ENCODE peak calls at places on chromosomes 16 and 17, in seven cellular contexts. T is left ventricle myocardium inferior, P is psoas muscle, N is fibroblast of lung, J is neural progenitor cell, M is SJSA1, K is right cardiac atrium. G is an unnamed sample.

GRCh38 chr17:6666077-6666521 is 14.5 kb downstream of the C17orf100 start:
- DNase-seq in K (peak; percentile 70), M (peak; percentile 66), T (peak; percentile 60), P (peak; percentile 61), N (peak; percentile 84), J (peak; percentile 86), G (peak; percentile 66)

GRCh38 chr16:74766729-74767128 is 7.9 kb downstream of the FA2H start:
- DNase-seq in N (no peak), K (no peak), M (no peak), J (no peak), P (no peak), T (no peak), G (no peak)

GRCh38 chr16:85002643-85003042 is 8.7 kb downstream of the ZDHHC7 start:
- DNase-seq in K (peak; percentile 44), J (peak; percentile 17), P (no peak), N (no peak), T (peak; percentile 52), M (no peak), G (no peak)

GRCh38 chr17:43393944-43394482 is 4.8 kb upstream of the ARL4D start:
- DNase-seq in J (peak; percentile 92), P (peak; percentile 87), N (peak; percentile 91), T (peak; percentile 86), K (peak; percentile 86), M (peak; percentile 94), G (peak; percentile 72)

GRCh38 chr17:48296453-48296852 is 133.6 kb downstream of the SKAP1 start:
- DNase-seq in M (no peak), T (no peak), N (no peak), P (no peak), J (no peak), K (no peak), G (no peak)

GRCh38 chr17:6914711-6915110 is 81.1 kb upstream of the ALOX12 start:
- DNase-seq in M (no peak), K (no peak), P (no peak), N (peak; percentile 28), J (no peak), T (no peak), G (no peak)

GRCh38 chr16:31006086-31006385 is 4.4 kb downstream of the STX1B start:
- DNase-seq in J (no peak), P (no peak), N (peak; percentile 59), K (no peak), T (no peak), M (no peak), G (no peak)

GRCh38 chr17:37045271-37045946 is 96.7 kb downstream of the AATF start:
- DNase-seq in M (no peak), J (peak; percentile 53), T (no peak), K (no peak), N (no peak), P (no peak), G (no peak)

GRCh38 chr16:64751906-64752305 is 370.0 kb downstream of the CDH11 start:
- DNase-seq in T (no peak), J (no peak), K (no peak), N (peak; percentile 16), M (peak; percentile 28), P (no peak), G (no peak)

GRCh38 chr16:19014456-19014855 is 30.7 kb downstream of the TMC7 start:
- DNase-seq in T (no peak), N (no peak), M (no peak), K (no peak), J (no peak), P (no peak), G (peak; percentile 21)

GRCh38 chr17:67443931-67444597 is 67.0 kb downstream of the PITPNC1 start:
- DNase-seq in T (no peak), K (peak; percentile 28), M (no peak), N (peak; percentile 75), J (no peak), P (peak; percentile 20), G (no peak)

GRCh38 chr16:84062734-84063640 is 20.4 kb upstream of the SLC38A8 start:
- DNase-seq in T (peak; percentile 81), M (peak; percentile 64), N (peak; percentile 74), P (peak; percentile 80), K (peak; percentile 85), J (peak; percentile 92), G (no peak)

GRCh38 chr17:68697850-68698313 is 96.7 kb upstream of the FAM20A start:
- DNase-seq in K (no peak), P (peak; percentile 27), M (no peak), J (no peak), N (peak; percentile 89), T (no peak), G (no peak)

GRCh38 chr17:6753006-6753445 is 2.8 kb upstream of the XAF1 start:
- DNase-seq in K (peak; percentile 71), T (peak; percentile 66), M (peak; percentile 98), J (peak; percentile 57), N (peak; percentile 69), P (peak; percentile 59), G (no peak)

GRCh38 chr17:66492500-66493123 is 190.2 kb downstream of the PRKCA start:
- DNase-seq in M (no peak), P (no peak), N (peak; percentile 48), T (no peak), K (no peak), J (no peak), G (no peak)

GRCh38 chr17:9115446-9116265 is 94.3 kb downstream of the NTN1 start:
- DNase-seq in P (peak; percentile 73), M (peak; percentile 97), T (peak; percentile 66), N (peak; percentile 59), J (peak; percentile 81), K (peak; percentile 82), G (peak; percentile 26)

GRCh38 chr17:83103200-83103937 is 24.0 kb downstream of the METRNL start:
- DNase-seq in M (no peak), P (no peak), T (no peak), J (peak; percentile 77), N (peak; percentile 47), K (no peak), G (no peak)

GRCh38 chr17:69042308-69042707 is 18.4 kb downstream of the ABCA9 start:
- DNase-seq in K (no peak), N (peak; percentile 18), J (no peak), M (no peak), T (no peak), P (no peak), G (no peak)

GRCh38 chr17:61201211-61201610 is 198.4 kb upstream of the TBX2 start:
- DNase-seq in P (no peak), N (peak; percentile 100), M (peak; percentile 96), J (no peak), T (no peak), K (no peak), G (no peak)

GRCh38 chr16:28081391-28081790 is 17.9 kb upstream of the GSG1L start:
- DNase-seq in T (no peak), M (no peak), K (no peak), J (no peak), P (no peak), N (no peak), G (no peak)

GRCh38 chr17:81310963-81311550 is 15.9 kb upstream of the SLC38A10 start:
- DNase-seq in K (peak; percentile 11), J (no peak), P (no peak), M (no peak), T (no peak), N (no peak), G (no peak)

GRCh38 chr16:1538804-1539520 is 5.5 kb downstream of the TMEM204 start:
- DNase-seq in N (no peak), K (peak; percentile 16), P (no peak), J (peak; percentile 16), T (no peak), M (no peak), G (peak; percentile 54)

GRCh38 chr17:61324540-61324868 is 75.1 kb upstream of the TBX2 start:
- DNase-seq in T (no peak), J (no peak), P (no peak), K (no peak), M (peak; percentile 62), N (peak; percentile 63), G (no peak)

GRCh38 chr17:46081018-46081320 is 81.9 kb downstream of the STH start:
- DNase-seq in P (no peak), M (no peak), T (no peak), N (no peak), J (no peak), K (no peak), G (no peak)
- H3K27ac ChIP-seq in P (no peak overlapping the region), M (no peak overlapping the region), T (no peak overlapping the region), N (no peak overlapping the region), J (no peak overlapping the region), K (no peak overlapping the region), G (no peak overlapping the region)

DNA sequence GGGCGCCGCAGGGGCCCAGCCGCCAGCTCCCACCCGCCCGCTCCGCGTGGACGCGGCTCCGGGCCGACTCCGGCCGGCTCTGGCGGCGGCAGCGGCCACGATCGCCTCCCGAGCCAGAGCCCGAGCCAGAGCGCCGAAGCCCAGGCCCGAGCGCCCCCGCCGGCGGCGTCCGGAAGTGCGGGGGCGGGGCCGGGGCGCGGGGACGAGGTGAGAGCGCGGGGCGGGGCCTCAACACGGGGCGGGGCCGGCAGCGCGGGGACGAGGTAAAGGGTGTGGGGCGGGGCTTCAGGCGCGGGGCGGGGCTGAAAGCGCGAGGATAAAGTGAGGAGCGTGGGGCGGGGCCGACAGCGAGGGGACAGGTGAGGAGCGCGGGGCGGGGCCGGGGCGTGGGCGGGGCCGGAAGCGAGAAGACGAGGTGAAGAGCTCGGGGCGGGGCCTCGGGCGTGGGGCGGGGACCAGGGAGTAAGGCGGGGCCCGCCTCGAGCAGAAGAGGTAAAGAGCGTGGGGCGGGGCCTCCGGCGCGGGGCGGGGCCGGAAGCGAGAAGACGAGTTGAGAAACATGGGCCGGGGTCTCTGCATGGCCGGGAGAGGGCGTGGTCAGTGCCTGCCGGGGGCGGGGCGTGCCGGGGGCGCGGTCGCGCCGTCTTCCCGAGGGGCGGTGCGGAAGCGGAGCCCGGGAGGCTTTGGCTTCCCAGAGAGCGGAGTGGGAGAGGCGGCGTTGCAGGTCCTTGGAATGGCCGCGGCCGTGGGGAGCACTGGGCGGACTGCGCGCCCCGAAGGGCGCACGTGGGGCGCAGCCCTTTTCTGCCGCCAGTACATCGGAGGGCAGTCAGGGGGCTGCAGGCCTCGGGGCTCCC is at the start of gene AXIN1:
- DNase-seq in J (peak; percentile 100), P (peak; percentile 100), N (peak; percentile 89), K (peak; percentile 99), M (peak; percentile 79), T (peak; percentile 100), G (peak; percentile 86)
- H3K27ac ChIP-seq in J (no peak within 1 kb of the TSS), P (peak within 1 kb of the TSS; percentile 76), N (peak within 1 kb of the TSS; percentile 57), K (no peak within 1 kb of the TSS), M (peak within 1 kb of the TSS; percentile 32), T (peak within 1 kb of the TSS; percentile 77), G (peak within 1 kb of the TSS; percentile 55)

DNA sequence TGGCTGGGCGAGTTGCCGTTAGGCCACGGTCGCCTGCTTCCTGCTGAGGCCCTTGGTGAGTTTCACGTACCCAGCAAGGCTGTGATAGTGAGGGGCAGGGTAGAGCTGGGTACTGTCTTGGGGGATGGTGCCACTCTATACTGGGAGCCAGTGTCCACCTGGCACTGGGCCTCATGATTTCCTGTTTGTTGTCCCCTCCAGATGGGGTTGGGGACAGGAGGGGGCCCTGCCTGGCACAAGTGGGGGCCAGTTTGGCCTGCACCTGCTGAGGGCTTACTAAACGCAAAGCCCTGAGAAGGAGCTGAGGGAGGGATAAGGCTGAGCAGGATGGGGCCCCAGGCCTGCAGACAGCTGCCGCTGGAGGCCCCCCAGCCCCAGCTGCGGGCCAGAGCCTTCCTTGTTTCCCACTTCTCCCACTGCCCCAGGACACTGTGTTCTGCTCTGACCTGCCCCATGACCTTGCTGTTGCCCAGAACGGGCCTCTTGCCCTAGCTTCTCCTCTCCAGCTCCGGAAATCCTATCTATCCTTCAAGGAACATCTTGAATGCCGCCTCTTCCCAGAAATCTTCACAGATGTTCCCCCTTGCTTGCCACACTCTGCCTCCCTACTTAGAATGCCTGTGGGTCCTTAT is 25.4 kb downstream of the GJD3 start:
- DNase-seq in J (no peak), P (peak; percentile 55), M (no peak), T (no peak), K (peak; percentile 24), N (no peak), G (no peak)
- H3K27ac ChIP-seq in J (no peak overlapping the region), P (peak overlapping the region; percentile 93), M (no peak overlapping the region), T (peak overlapping the region; percentile 97), K (peak overlapping the region; percentile 16), N (no peak overlapping the region), G (no peak overlapping the region)

GRCh38 chr16:68923116-68923515 is 79.8 kb downstream of the TANGO6 start:
- DNase-seq in K (no peak), J (no peak), P (no peak), N (no peak), T (no peak), M (no peak), G (no peak)
- H3K27ac ChIP-seq in K (no peak overlapping the region), J (peak overlapping the region; percentile 65), P (no peak overlapping the region), N (no peak overlapping the region), T (no peak overlapping the region), M (no peak overlapping the region), G (no peak overlapping the region)